ENCODE peak calls at places on chromosome 1, in nine cellular contexts. V is psoas muscle, J is heart left ventricle, H is hepatocyte, U is Panc1, Y is ovary, Q is uterus, C is PC-9, L is WERI-Rb-1. I is an unnamed sample.

GRCh38 chr1:111813440-111814304 is 58.0 kb downstream of the DDX20 start:
- DNase-seq in V (no peak), J (no peak), H (no peak), U (no peak), Y (no peak), Q (no peak), C (no peak), L (peak; percentile 26), I (no peak)

GRCh38 chr1:89855413-89856123 is 34.7 kb downstream of the LRRC8D start:
- DNase-seq in V (no peak), J (no peak), H (no peak), U (no peak), Y (no peak), Q (no peak), C (peak; percentile 84), L (no peak), I (no peak)

GRCh38 chr1:19456915-19457554 is 28.3 kb downstream of the CAPZB start:
- DNase-seq in V (no peak), J (no peak), H (no peak), U (no peak), Y (no peak), Q (no peak), C (no peak), L (no peak), I (peak; percentile 44)

GRCh38 chr1:160710531-160711252 is 930 bp downstream of the CD48 start:
- DNase-seq in V (no peak), J (no peak), H (no peak), U (no peak), Y (no peak), Q (no peak), C (no peak), L (no peak), I (no peak)

GRCh38 chr1:227563319-227564201 is at the start of gene ZNF678:
- DNase-seq in V (peak; percentile 91), J (peak; percentile 92), H (peak; percentile 97), U (peak; percentile 77), Y (peak; percentile 90), Q (peak; percentile 92), C (peak; percentile 85), L (peak; percentile 87), I (peak; percentile 97)

GRCh38 chr1:172902861-172903381 is 147.8 kb downstream of the TNFSF18 start:
- DNase-seq in V (no peak), J (no peak), H (no peak), U (no peak), Y (no peak), Q (no peak), C (no peak), L (no peak), I (no peak)

GRCh38 chr1:211634931-211635330 is 40.5 kb downstream of the NEK2 start:
- DNase-seq in V (no peak), J (no peak), H (no peak), U (no peak), Y (no peak), Q (no peak), C (no peak), L (no peak), I (no peak)

GRCh38 chr1:3477241-3478109 is 23.0 kb downstream of the ARHGEF16 start:
- DNase-seq in V (no peak), J (no peak), H (no peak), U (no peak), Y (no peak), Q (no peak), C (no peak), L (no peak), I (no peak)

GRCh38 chr1:26787381-26787705 is 407 bp upstream of the PIGV start:
- DNase-seq in V (no peak), J (no peak), H (no peak), U (no peak), Y (no peak), Q (no peak), C (peak; percentile 42), L (no peak), I (no peak)

GRCh38 chr1:119204940-119205339 is 64.5 kb upstream of the WARS2 start:
- DNase-seq in V (no peak), J (no peak), H (no peak), U (no peak), Y (no peak), Q (no peak), C (no peak), L (no peak), I (no peak)

GRCh38 chr1:232627645-232628334 is 2.1 kb downstream of the SIPA1L2 start:
- DNase-seq in V (no peak), J (no peak), H (peak; percentile 73), U (no peak), Y (no peak), Q (no peak), C (peak; percentile 74), L (peak; percentile 38), I (peak; percentile 59)

GRCh38 chr1:55150880-55151582 is 64.1 kb downstream of the USP24 start:
- DNase-seq in V (no peak), J (no peak), H (no peak), U (no peak), Y (no peak), Q (no peak), C (no peak), L (no peak), I (no peak)
- H3K4me3 ChIP-seq in V (no peak overlapping the region), J (no peak overlapping the region), H (no peak overlapping the region), U (no peak overlapping the region), Y (no peak overlapping the region), Q (no peak overlapping the region), C (no peak overlapping the region), L (no peak overlapping the region), I (no peak overlapping the region)

GRCh38 chr1:205161071-205161470 is 39.3 kb upstream of the RBBP5 start:
- DNase-seq in V (no peak), J (no peak), H (peak; percentile 26), U (no peak), Y (no peak), Q (no peak), C (no peak), L (no peak), I (no peak)

GRCh38 chr1:205162301-205162700 is 40.5 kb upstream of the RBBP5 start:
- DNase-seq in V (no peak), J (no peak), H (no peak), U (no peak), Y (no peak), Q (no peak), C (no peak), L (no peak), I (no peak)

GRCh38 chr1:205152505-205152904 is 30.7 kb upstream of the RBBP5 start:
- DNase-seq in V (no peak), J (no peak), H (no peak), U (no peak), Y (no peak), Q (no peak), C (no peak), L (no peak), I (no peak)

DNA sequence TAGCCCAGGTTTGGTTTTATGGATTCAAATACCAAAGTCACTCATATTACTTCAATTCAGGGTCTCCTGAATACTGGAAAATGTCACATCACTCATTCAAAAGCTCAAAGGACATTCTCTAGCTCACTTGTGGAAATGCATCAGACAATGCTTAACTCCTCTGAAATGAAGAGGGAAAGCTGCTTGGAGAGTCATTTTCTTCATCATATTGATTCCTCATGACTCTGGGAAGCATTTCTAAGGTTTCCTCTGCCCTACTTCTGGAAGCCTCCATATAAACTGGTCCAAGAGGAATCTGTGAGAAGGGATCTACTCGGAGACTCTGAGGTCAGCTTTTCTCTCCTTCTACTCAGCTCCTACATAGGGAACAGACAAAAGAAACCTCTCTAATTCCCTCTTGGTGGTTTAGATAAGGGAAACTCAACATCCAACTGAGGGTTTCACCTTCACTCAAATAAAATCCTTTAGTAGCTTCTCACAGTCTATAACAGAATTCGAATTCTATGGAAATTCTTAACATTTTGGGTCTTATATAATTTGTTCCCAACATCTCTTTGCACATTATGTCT is 36.4 kb upstream of the RBBP5 start:
- DNase-seq in V (no peak), J (no peak), H (no peak), U (no peak), Y (no peak), Q (no peak), C (no peak), L (no peak), I (no peak)
- H3K36me3 ChIP-seq in V (peaks cover 100% of the 10 kb centered on the region), J (no peaks in the 10 kb centered on the region), H (peaks cover 6% of the 10 kb centered on the region), U (peaks cover 5% of the 10 kb centered on the region), Y (no peaks in the 10 kb centered on the region), Q (no peaks in the 10 kb centered on the region), C (peaks cover 10% of the 10 kb centered on the region), L (peaks cover 100% of the 10 kb centered on the region), I (peaks cover 89% of the 10 kb centered on the region)

GRCh38 chr1:94235189-94236020 is 2.0 kb downstream of the ARHGAP29 start:
- DNase-seq in V (no peak), J (no peak), H (no peak), U (no peak), Y (no peak), Q (no peak), C (no peak), L (no peak), I (no peak)

GRCh38 chr1:94236630-94237290 is 624 bp downstream of the ARHGAP29 start:
- DNase-seq in V (peak; percentile 62), J (no peak), H (peak; percentile 64), U (no peak), Y (no peak), Q (peak; percentile 20), C (no peak), L (peak; percentile 34), I (peak; percentile 79)

GRCh38 chr1:94239796-94240195 is 2.4 kb upstream of the ARHGAP29 start:
- DNase-seq in V (no peak), J (no peak), H (no peak), U (no peak), Y (no peak), Q (no peak), C (peak; percentile 61), L (no peak), I (no peak)

GRCh38 chr1:94236021-94236491 is 1.3 kb downstream of the ARHGAP29 start:
- DNase-seq in V (no peak), J (no peak), H (no peak), U (no peak), Y (no peak), Q (no peak), C (peak; percentile 56), L (no peak), I (peak; percentile 53)

GRCh38 chr1:94237291-94238226 is at the start of gene ARHGAP29:
- DNase-seq in V (peak; percentile 82), J (peak; percentile 93), H (peak; percentile 94), U (no peak), Y (peak; percentile 81), Q (peak; percentile 58), C (peak; percentile 88), L (peak; percentile 89), I (peak; percentile 96)
- TF ChIP-seq CTCF in V (peak; percentile 1), J (no peak), H (peak; percentile 33), U (no peak), Y (no peak), Q (no peak), C (no peak), L (peak; percentile 20), I (peak; percentile 40)

GRCh38 chr1:36159614-36160387 is 3.8 kb downstream of the MAP7D1 start:
- DNase-seq in V (no peak), J (peak; percentile 46), H (no peak), U (no peak), Y (no peak), Q (no peak), C (no peak), L (no peak), I (no peak)
- H3K4me3 ChIP-seq in V (peak overlapping the region; percentile 61), J (peak overlapping the region; percentile 61), H (no peak overlapping the region), U (no peak overlapping the region), Y (no peak overlapping the region), Q (no peak overlapping the region), C (no peak overlapping the region), L (no peak overlapping the region), I (no peak overlapping the region)

I was measured in endodermal cell.